ENCODE peak calls at places on chromosomes 16 and 17, in five cellular contexts. D is A549; V is NCI-H1436; B is spleen; T is stimulated activated CD4-positive, alpha-beta T cell treated with anti-CD3 and anti-CD28 coated beads, Interleukin-2, amount 100 ng/mL, for 24 hours. J is an unnamed sample.

GRCh38 chr17:40501499-40501911 is at the start of gene TNS4:
- DNase-seq in D (peak), V (no peak), B (peak), T (no peak), J (no peak)

GRCh38 chr16:10738231-10739077 is 5.2 kb upstream of the NUBP1 start:
- DNase-seq in D (peak), V (no peak), B (peak), T (peak), J (peak)

GRCh38 chr17:39674702-39675389 is 6.6 kb downstream of the PNMT start:
- DNase-seq in D (peak), V (peak), B (peak), T (no peak), J (no peak)

GRCh38 chr16:87550510-87550961 is 51.8 kb upstream of the JPH3 start:
- DNase-seq in D (peak), V (no peak), B (peak), T (peak), J (peak)

GRCh38 chr16:53864819-53865491 is 161.0 kb downstream of the FTO start:
- DNase-seq in D (peak), V (no peak), B (no peak), T (no peak), J (no peak)

GRCh38 chr17:27807567-27808470 is 7.5 kb upstream of the NOS2 start:
- DNase-seq in D (no peak), V (peak), B (peak), T (peak), J (no peak)

GRCh38 chr16:72921620-72922019 is 126.3 kb downstream of the ZFHX3 start:
- DNase-seq in D (no peak), V (no peak), B (peak), T (no peak), J (no peak)

GRCh38 chr17:18235743-18236256 is 10.4 kb downstream of the LLGL1 start:
- DNase-seq in D (no peak), V (no peak), B (no peak), T (peak), J (no peak)

GRCh38 chr16:58098207-58099096 is 30.7 kb downstream of the CFAP20 start:
- DNase-seq in D (peak), V (no peak), B (no peak), T (no peak), J (peak)

GRCh38 chr17:55577011-55577586 is 65.8 kb upstream of the SMIM36 start:
- DNase-seq in D (no peak), V (no peak), B (peak), T (peak), J (peak)